ENCODE peak calls at places on chromosomes 1 and 21, in six cellular contexts. W is esophagus squamous epithelium, B is heart left ventricle, T is ovary, C is HCT116, R is transverse colon. J is an unnamed sample. For H3K9me3, the result is how much of the 10 kb centered on the place peaks cover.

GRCh38 chr1:206661161-206661820 is 23.4 kb upstream of the MAPKAPK2 start:
- DNase-seq in R (no peak), W (no peak), C (no peak), T (no peak), B (no peak), J (no peak)

GRCh38 chr1:212457740-212458338 is 25.1 kb downstream of the NENF start:
- DNase-seq in R (peak), W (no peak), T (no peak), C (peak), B (no peak), J (no peak)

GRCh38 chr1:30125024-30125423 is 598.4 kb downstream of the MATN1 start:
- DNase-seq in W (no peak), B (no peak), R (no peak), T (no peak), C (no peak), J (no peak)

GRCh38 chr1:221089273-221089672 is 210.0 kb downstream of the HLX start:
- DNase-seq in B (no peak), W (no peak), C (no peak), T (no peak), R (no peak), J (no peak)

GRCh38 chr1:236338096-236338495 is 56.0 kb upstream of the EDARADD start:
- DNase-seq in B (no peak), R (no peak), C (no peak), T (no peak), W (no peak), J (no peak)

GRCh38 chr1:25922633-25923567 is 16.7 kb upstream of the STMN1 start:
- DNase-seq in W (no peak), T (peak), C (no peak), B (peak), R (peak), J (no peak)

GRCh38 chr1:209805341-209805781 is 581 bp downstream of the IRF6 start:
- DNase-seq in T (no peak), C (no peak), R (peak), W (no peak), B (no peak), J (no peak)

GRCh38 chr1:6294080-6294867 is 33.4 kb upstream of the GPR153 start:
- DNase-seq in C (no peak), R (no peak), B (no peak), W (no peak), T (no peak), J (no peak)

GRCh38 chr1:234869182-234870019 is 259.2 kb downstream of the TOMM20 start:
- DNase-seq in B (no peak), W (no peak), C (no peak), R (no peak), T (no peak), J (no peak)

GRCh38 chr1:228059536-228060457 is 22.7 kb upstream of the ARF1 start:
- DNase-seq in R (peak), B (no peak), C (peak), T (no peak), W (no peak), J (no peak)

GRCh38 chr21:38664821-38665220 is 140.9 kb upstream of the ETS2 start:
- DNase-seq in B (no peak), C (no peak), T (no peak), R (no peak), W (no peak), J (no peak)

GRCh38 chr1:236035681-236036101 is 29.2 kb downstream of the NID1 start:
- DNase-seq in C (no peak), T (peak), R (no peak), B (no peak), W (no peak), J (no peak)

GRCh38 chr21:22476726-22477646 is 1478.8 kb downstream of the NCAM2 start:
- DNase-seq in R (no peak), T (no peak), B (no peak), C (no peak), W (no peak), J (no peak)
- H3K9me3 ChIP-seq in R (under half), T (under half), B (under half), C (under half), W (under half), J (under half)

GRCh38 chr1:32753532-32754281 is 51.1 kb upstream of the SYNC start:
- DNase-seq in T (peak), C (no peak), R (peak), W (no peak), B (peak), J (no peak)
- TF ChIP-seq POLR2A in T (peak), C (no peak), R (peak), W (no peak), B (no peak), J (no peak)

GRCh38 chr1:35532497-35533226 is 24.5 kb downstream of the KIAA0319L start:
- DNase-seq in T (no peak), C (no peak), B (no peak), W (no peak), R (no peak), J (no peak)

GRCh38 chr1:35530168-35530567 is 27.0 kb downstream of the KIAA0319L start:
- DNase-seq in R (no peak), B (no peak), W (no peak), T (no peak), C (no peak), J (no peak)

GRCh38 chr1:35533596-35533995 is 23.6 kb downstream of the KIAA0319L start:
- DNase-seq in W (no peak), R (no peak), T (no peak), B (no peak), C (no peak), J (no peak)

GRCh38 chr1:35530946-35531345 is 26.3 kb downstream of the KIAA0319L start:
- DNase-seq in W (no peak), R (no peak), T (no peak), B (no peak), C (no peak), J (no peak)

GRCh38 chr1:35531368-35531767 is 25.8 kb downstream of the KIAA0319L start:
- DNase-seq in B (no peak), C (no peak), R (no peak), W (no peak), T (no peak), J (no peak)
- H3K9me3 ChIP-seq in B (under half), C (under half), R (under half), W (under half), T (under half), J (under half)

GRCh38 chr1:153533689-153534201 is 2.0 kb downstream of the S100A6 start:
- DNase-seq in B (peak), T (peak), R (peak), C (peak), W (no peak), J (no peak)
- TF ChIP-seq POLR2A in B (no peak), T (no peak), R (no peak), C (peak), W (no peak), J (no peak)

GRCh38 chr1:73218995-73219546 is 936.7 kb upstream of the NEGR1 start:
- DNase-seq in W (no peak), C (no peak), R (no peak), T (no peak), B (no peak), J (no peak)
- H3K9me3 ChIP-seq in W (under half), C (under half), R (under half), T (under half), B (under half), J (under half)

GRCh38 chr1:155966750-155967149 is 11.6 kb downstream of the ARHGEF2 start:
- DNase-seq in R (no peak), C (no peak), B (no peak), W (no peak), T (no peak), J (no peak)

GRCh38 chr1:155968670-155969069 is 9.7 kb downstream of the ARHGEF2 start:
- DNase-seq in R (no peak), B (peak), C (no peak), W (no peak), T (peak), J (no peak)

GRCh38 chr1:155967410-155968400 is 10.6 kb downstream of the ARHGEF2 start:
- DNase-seq in T (peak), R (no peak), W (no peak), B (peak), C (no peak), J (no peak)

GRCh38 chr1:155970531-155971167 is 7.7 kb downstream of the ARHGEF2 start:
- DNase-seq in R (peak), C (no peak), W (no peak), T (peak), B (peak), J (no peak)

GRCh38 chr1:155969377-155969791 is 9.0 kb downstream of the ARHGEF2 start:
- DNase-seq in W (no peak), B (no peak), T (no peak), C (no peak), R (no peak), J (no peak)
- TF ChIP-seq POLR2A in W (no peak), B (no peak), T (no peak), C (no peak), R (no peak), J (no peak)

J was measured in esophagus muscularis mucosa.